ENCODE peak calls at places on chromosomes 2 and 18, in ten cellular contexts. X is PC-3, W is HCT116, N is upper lobe of right lung, J is body of pancreas, U is cardiac muscle cell, Z is K562, Q is IMR-90, A is GM23338, O is right atrium auricular region. T is an unnamed sample.

GRCh38 chr2:207239222-207239674 is 73.5 kb upstream of the KLF7 start:
- DNase-seq in X (peak; percentile 84), W (no peak), N (no peak), J (peak; percentile 76), U (peak; percentile 99), Z (peak; percentile 12), Q (peak; percentile 100), A (no peak), O (peak; percentile 93), T (no peak)

GRCh38 chr2:70371753-70372152 is 69.9 kb upstream of the FAM136A start:
- DNase-seq in X (peak; percentile 78), W (no peak), N (no peak), J (no peak), U (peak; percentile 85), Z (no peak), Q (peak; percentile 69), A (no peak), O (no peak), T (no peak)

GRCh38 chr2:99670768-99671734 is 181.2 kb upstream of the REV1 start:
- DNase-seq in X (no peak), W (no peak), N (no peak), J (peak; percentile 52), U (peak; percentile 35), Z (no peak), Q (peak; percentile 50), A (no peak), O (no peak), T (no peak)

GRCh38 chr2:241598487-241598886 is 38.5 kb downstream of the THAP4 start:
- DNase-seq in X (peak; percentile 46), W (peak; percentile 27), N (peak; percentile 61), J (peak; percentile 63), U (no peak), Z (no peak), Q (no peak), A (peak; percentile 59), O (no peak), T (peak; percentile 43)

GRCh38 chr2:201216918-201217317 is 34.0 kb downstream of the CASP10 start:
- DNase-seq in X (no peak), W (no peak), N (no peak), J (no peak), U (no peak), Z (no peak), Q (no peak), A (no peak), O (no peak), T (no peak)

GRCh38 chr18:63676526-63676925 is 14.8 kb upstream of the SERPINB3 start:
- DNase-seq in X (peak; percentile 71), W (peak; percentile 44), N (no peak), J (peak; percentile 6), U (no peak), Z (no peak), Q (no peak), A (peak; percentile 65), O (no peak), T (peak; percentile 5)

GRCh38 chr2:26067980-26068507 is 34.2 kb downstream of the RAB10 start:
- DNase-seq in X (no peak), W (no peak), N (no peak), J (no peak), U (no peak), Z (no peak), Q (no peak), A (no peak), O (no peak), T (no peak)

GRCh38 chr2:150485114-150485870 is 2.2 kb downstream of the RND3 start:
- DNase-seq in X (peak; percentile 73), W (no peak), N (peak; percentile 92), J (peak; percentile 85), U (peak; percentile 80), Z (no peak), Q (peak; percentile 53), A (peak; percentile 72), O (peak; percentile 82), T (peak; percentile 87)

GRCh38 chr18:8752329-8752728 is 47.0 kb downstream of the MTCL1 start:
- DNase-seq in X (no peak), W (no peak), N (no peak), J (no peak), U (peak; percentile 40), Z (no peak), Q (peak; percentile 53), A (no peak), O (no peak), T (no peak)

GRCh38 chr18:8751692-8752091 is 46.3 kb downstream of the MTCL1 start:
- DNase-seq in X (no peak), W (no peak), N (no peak), J (no peak), U (no peak), Z (no peak), Q (no peak), A (no peak), O (peak; percentile 18), T (no peak)

GRCh38 chr18:8747440-8747937 is 42.1 kb downstream of the MTCL1 start:
- DNase-seq in X (peak; percentile 7), W (no peak), N (no peak), J (no peak), U (peak; percentile 87), Z (no peak), Q (peak; percentile 96), A (no peak), O (peak; percentile 38), T (no peak)

GRCh38 chr18:8749492-8749891 is 44.1 kb downstream of the MTCL1 start:
- DNase-seq in X (no peak), W (no peak), N (no peak), J (no peak), U (no peak), Z (no peak), Q (no peak), A (no peak), O (peak; percentile 9), T (no peak)

GRCh38 chr18:8750954-8751415 is 45.6 kb downstream of the MTCL1 start:
- DNase-seq in X (no peak), W (no peak), N (no peak), J (no peak), U (peak; percentile 82), Z (no peak), Q (peak; percentile 96), A (no peak), O (peak; percentile 52), T (no peak)
- H3K4me3 ChIP-seq in X (no peak overlapping the region), W (no peak overlapping the region), N (no peak overlapping the region), J (no peak overlapping the region), U (no peak overlapping the region), Z (no peak overlapping the region), Q (no peak overlapping the region), A (no peak overlapping the region), O (no peak overlapping the region), T (no peak overlapping the region)

GRCh38 chr18:32915526-32915925 is 142.7 kb upstream of the KLHL14 start:
- DNase-seq in X (no peak), W (no peak), N (no peak), J (no peak), U (no peak), Z (no peak), Q (no peak), A (no peak), O (no peak), T (no peak)

GRCh38 chr18:32920796-32921787 is 148.3 kb upstream of the KLHL14 start:
- DNase-seq in X (peak; percentile 72), W (no peak), N (no peak), J (no peak), U (peak; percentile 91), Z (no peak), Q (peak; percentile 95), A (no peak), O (no peak), T (no peak)

GRCh38 chr18:32922951-32923430 is 150.2 kb upstream of the KLHL14 start:
- DNase-seq in X (no peak), W (no peak), N (no peak), J (no peak), U (no peak), Z (no peak), Q (no peak), A (no peak), O (no peak), T (no peak)

GRCh38 chr18:32919799-32920198 is 147.0 kb upstream of the KLHL14 start:
- DNase-seq in X (peak; percentile 38), W (no peak), N (no peak), J (peak; percentile 7), U (no peak), Z (no peak), Q (no peak), A (peak; percentile 92), O (no peak), T (peak; percentile 3)

DNA sequence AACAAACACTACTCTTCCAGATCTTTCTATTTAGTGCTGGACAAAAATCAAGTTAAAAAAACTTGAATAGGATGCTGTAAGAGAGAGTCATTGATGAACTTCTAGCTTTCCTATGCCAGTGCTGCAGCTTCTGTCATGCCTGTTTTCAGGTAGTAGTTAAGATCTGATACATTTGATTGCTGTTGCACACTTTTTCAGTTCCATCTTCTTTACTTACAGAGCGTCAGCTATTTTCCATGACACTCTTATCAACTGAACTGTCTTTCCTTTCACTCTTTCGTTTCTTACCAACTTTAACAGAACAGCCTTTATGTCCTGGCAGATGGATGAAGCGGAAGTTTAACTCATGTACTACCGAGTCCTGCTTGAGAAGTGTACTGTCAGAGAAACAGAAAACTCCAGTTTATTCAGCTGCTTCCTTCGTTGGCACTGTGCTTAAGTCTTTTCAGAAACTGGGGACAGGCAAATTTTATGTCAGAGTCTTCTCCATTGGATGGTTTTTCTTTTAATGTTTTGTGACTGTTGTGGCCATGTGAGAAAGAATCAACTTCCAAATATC is 145.9 kb upstream of the KLHL14 start:
- DNase-seq in X (no peak), W (no peak), N (no peak), J (no peak), U (no peak), Z (no peak), Q (no peak), A (no peak), O (no peak), T (no peak)
- H3K27ac ChIP-seq in X (no peak overlapping the region), W (no peak overlapping the region), N (no peak overlapping the region), J (no peak overlapping the region), U (no peak overlapping the region), Z (no peak overlapping the region), Q (no peak overlapping the region), A (no peak overlapping the region), O (no peak overlapping the region), T (no peak overlapping the region)

GRCh38 chr2:9207641-9208301 is 1.2 kb downstream of the ASAP2 start:
- DNase-seq in X (peak; percentile 53), W (no peak), N (peak; percentile 81), J (peak; percentile 28), U (no peak), Z (peak; percentile 28), Q (no peak), A (peak; percentile 75), O (peak; percentile 58), T (peak; percentile 73)
- H3K4me1 ChIP-seq in X (peaks cover 38% of the 10 kb centered on the region), W (peaks cover 41% of the 10 kb centered on the region), N (peaks cover 28% of the 10 kb centered on the region), J (peaks cover 58% of the 10 kb centered on the region), U (peaks cover 6% of the 10 kb centered on the region), Z (peaks cover 12% of the 10 kb centered on the region), Q (peaks cover 8% of the 10 kb centered on the region), A (peaks cover 30% of the 10 kb centered on the region), O (no peaks in the 10 kb centered on the region), T (peaks cover 8% of the 10 kb centered on the region)

DNA sequence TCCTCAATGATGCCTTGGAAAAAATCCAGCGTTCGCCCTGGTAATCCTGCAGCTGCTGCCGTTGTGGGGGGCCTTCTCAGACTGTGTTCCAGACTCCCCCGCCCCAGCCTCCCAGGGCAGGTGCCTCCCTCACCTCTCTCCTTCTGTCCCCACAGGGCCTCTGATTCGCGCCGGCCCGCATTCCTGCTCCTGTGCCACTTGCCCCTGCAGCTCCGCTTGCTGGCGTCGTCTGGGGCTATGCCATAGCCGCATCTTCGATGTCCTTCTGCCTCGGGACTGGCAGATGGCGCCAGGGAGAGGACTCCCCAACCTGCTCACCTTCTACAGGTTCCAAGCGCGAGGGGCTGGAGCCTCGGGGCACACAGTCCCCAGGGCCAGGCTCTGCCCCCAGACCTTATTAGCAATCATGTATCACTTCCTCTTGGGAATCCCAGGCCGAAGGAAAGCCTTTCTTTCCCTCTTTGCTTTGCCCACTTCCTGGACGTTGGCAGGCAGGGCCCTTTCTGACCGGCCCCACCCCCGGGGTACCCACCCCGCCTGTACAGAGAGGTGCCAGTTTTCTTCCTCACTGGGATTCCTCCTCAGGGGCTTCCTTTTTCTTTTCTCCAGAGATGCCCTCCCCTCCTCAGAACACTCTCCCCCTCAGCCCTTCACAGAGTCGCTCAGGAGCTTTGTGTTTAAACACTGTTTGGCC is 4.4 kb downstream of the SPATA3 start:
- DNase-seq in X (peak; percentile 23), W (no peak), N (no peak), J (peak; percentile 44), U (no peak), Z (no peak), Q (no peak), A (peak; percentile 84), O (no peak), T (peak; percentile 56)
- H3K4me3 ChIP-seq in X (no peak overlapping the region), W (no peak overlapping the region), N (no peak overlapping the region), J (no peak overlapping the region), U (no peak overlapping the region), Z (no peak overlapping the region), Q (no peak overlapping the region), A (no peak overlapping the region), O (no peak overlapping the region), T (no peak overlapping the region)